ENCODE peak calls at places on chromosomes 16 and 17, in four cellular contexts. V is activated T-cell treated with anti-CD3 and anti-CD28 coated beads for 1 hour, Y is tibial nerve, M is heart left ventricle. C is an unnamed sample.

GRCh38 chr17:17835415-17836249 is 1.2 kb downstream of the SREBF1 start:
- DNase-seq in M (no peak), V (no peak), Y (no peak), C (no peak)

GRCh38 chr17:67433248-67433924 is 56.3 kb downstream of the PITPNC1 start:
- DNase-seq in V (no peak), M (no peak), Y (no peak), C (no peak)

GRCh38 chr17:82160081-82160480 is 52.6 kb downstream of the CCDC57 start:
- DNase-seq in V (no peak), M (no peak), Y (no peak), C (no peak)

GRCh38 chr17:72212041-72212440 is 91.2 kb downstream of the SOX9 start:
- DNase-seq in M (no peak), Y (no peak), V (no peak), C (no peak)

GRCh38 chr16:878071-878784 is 77.7 kb upstream of the GNG13 start:
- DNase-seq in Y (no peak), M (peak; percentile 22), V (no peak), C (no peak)

GRCh38 chr16:84839956-84840355 is 20.2 kb downstream of the CRISPLD2 start:
- DNase-seq in M (no peak), V (no peak), Y (no peak), C (no peak)

GRCh38 chr17:79741751-79742588 is 11.2 kb downstream of the ENPP7 start:
- DNase-seq in M (peak; percentile 69), Y (peak; percentile 43), V (peak; percentile 66), C (peak; percentile 87)

GRCh38 chr17:56665864-56666263 is 72.4 kb downstream of the NOG start:
- DNase-seq in M (no peak), V (no peak), Y (no peak), C (no peak)

GRCh38 chr17:57158795-57159194 is 73.7 kb downstream of the AKAP1 start:
- DNase-seq in M (no peak), V (no peak), Y (no peak), C (no peak)

GRCh38 chr17:40021471-40021961 is 6.3 kb downstream of the CSF3 start:
- DNase-seq in V (no peak), M (no peak), Y (no peak), C (no peak)